ENCODE peak calls at places on chromosome 14, in seven cellular contexts. U is pancreas; N is omental fat pad; L is activated CD8-positive, alpha-beta T cell treated with anti-CD3 and anti-CD28 coated beads for 36 hours; M is heart right ventricle; S is fibroblast of lung; Z is HFF-Myc. V is an unnamed sample.

GRCh38 chr14:71242237-71242748 is 335.0 kb downstream of the PCNX1 start:
- DNase-seq in U (no peak), N (no peak), L (no peak), M (no peak), S (peak; percentile 82), Z (peak; percentile 74), V (no peak)

GRCh38 chr14:63362305-63362914 is 43.7 kb upstream of the GPHB5 start:
- DNase-seq in U (no peak), N (no peak), L (no peak), M (no peak), S (no peak), Z (no peak), V (no peak)

GRCh38 chr14:64873506-64874220 is 6.0 kb downstream of the SPTB start:
- DNase-seq in U (no peak), N (no peak), L (no peak), M (no peak), S (no peak), Z (no peak), V (no peak)

GRCh38 chr14:92516966-92517350 is 3.4 kb downstream of the RIN3 start:
- DNase-seq in U (no peak), N (no peak), L (peak; percentile 80), M (no peak), S (no peak), Z (no peak), V (no peak)

GRCh38 chr14:89720741-89721315 is 233.7 kb downstream of the EFCAB11 start:
- DNase-seq in U (no peak), N (no peak), L (peak; percentile 86), M (peak; percentile 22), S (peak; percentile 5), Z (no peak), V (peak; percentile 43)

GRCh38 chr14:99523661-99524050 is 42.4 kb downstream of the CCNK start:
- DNase-seq in U (no peak), N (no peak), L (no peak), M (no peak), S (no peak), Z (no peak), V (no peak)

GRCh38 chr14:73503648-73504047 is 12.9 kb downstream of the RIOX1 start:
- DNase-seq in U (no peak), N (no peak), L (peak; percentile 22), M (no peak), S (peak; percentile 82), Z (no peak), V (peak; percentile 53)

GRCh38 chr14:94009767-94010166 is 12.7 kb downstream of the CCDC197 start:
- DNase-seq in U (no peak), N (no peak), L (peak; percentile 29), M (no peak), S (peak; percentile 87), Z (peak; percentile 38), V (peak; percentile 72)

GRCh38 chr14:75715926-75716780 is 55.1 kb downstream of the TTLL5 start:
- DNase-seq in U (no peak), N (no peak), L (no peak), M (no peak), S (peak; percentile 82), Z (no peak), V (no peak)

GRCh38 chr14:101009531-101009930 is 106.0 kb upstream of the RTL1 start:
- DNase-seq in U (no peak), N (no peak), L (no peak), M (no peak), S (no peak), Z (no peak), V (peak; percentile 7)

GRCh38 chr14:55099741-55100140 is 29.3 kb upstream of the LGALS3 start:
- DNase-seq in U (no peak), N (no peak), L (no peak), M (no peak), S (no peak), Z (no peak), V (no peak)

GRCh38 chr14:60637490-60638452 is 11.5 kb downstream of the SIX1 start:
- DNase-seq in U (peak; percentile 62), N (no peak), L (no peak), M (no peak), S (peak; percentile 51), Z (no peak), V (no peak)

GRCh38 chr14:29814153-29815057 is 113.2 kb downstream of the PRKD1 start:
- DNase-seq in U (peak; percentile 81), N (no peak), L (no peak), M (peak; percentile 69), S (peak; percentile 70), Z (no peak), V (no peak)

GRCh38 chr14:102231476-102232347 is 73.3 kb downstream of the MOK start:
- DNase-seq in U (peak; percentile 35), N (no peak), L (no peak), M (no peak), S (no peak), Z (no peak), V (no peak)

GRCh38 chr14:69423279-69423678 is 24.8 kb downstream of the SLC39A9 start:
- DNase-seq in U (no peak), N (no peak), L (no peak), M (no peak), S (peak; percentile 50), Z (no peak), V (no peak)

GRCh38 chr14:41609704-41610183 is 3.1 kb downstream of the LRFN5 start:
- DNase-seq in U (peak; percentile 58), N (no peak), L (peak; percentile 25), M (peak; percentile 44), S (peak; percentile 48), Z (no peak), V (no peak)

GRCh38 chr14:52716160-52716559 is 9.2 kb downstream of the PSMC6 start:
- DNase-seq in U (no peak), N (no peak), L (no peak), M (no peak), S (no peak), Z (no peak), V (no peak)

GRCh38 chr14:55539975-55540374 is 40.0 kb upstream of the KTN1 start:
- DNase-seq in U (no peak), N (no peak), L (no peak), M (no peak), S (no peak), Z (no peak), V (no peak)

DNA sequence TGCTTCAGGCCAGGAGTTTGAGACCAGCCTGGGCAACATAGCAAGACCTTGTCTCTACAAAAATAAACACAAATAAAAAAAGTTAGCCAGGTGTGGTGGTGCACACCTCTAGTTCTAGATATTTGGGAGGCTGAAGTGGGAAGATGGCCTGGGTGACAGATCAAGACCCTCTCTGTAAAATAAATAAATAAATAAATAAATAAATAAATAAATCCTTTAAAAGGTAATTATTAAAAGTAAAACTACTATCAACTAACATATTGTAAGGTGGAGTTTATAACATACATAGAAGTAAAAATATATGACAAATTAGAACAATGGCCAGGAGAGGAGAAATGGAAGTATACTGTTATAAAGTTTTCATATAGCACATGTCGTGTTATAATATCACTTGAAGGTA is 33.3 kb upstream of the CLMN start:
- DNase-seq in U (no peak), N (no peak), L (no peak), M (no peak), S (no peak), Z (no peak), V (no peak)
- TF ChIP-seq CTCF in U (no peak), N (no peak), L (no peak), M (no peak), S (no peak), Z (no peak), V (no peak)

GRCh38 chr14:50954811-50955372 is 10.6 kb upstream of the PYGL start:
- DNase-seq in U (no peak), N (no peak), L (no peak), M (no peak), S (peak; percentile 69), Z (peak; percentile 35), V (peak; percentile 71)
- TF ChIP-seq CTCF in U (peak; percentile 19), N (no peak), L (peak; percentile 57), M (peak; percentile 75), S (peak; percentile 79), Z (peak; percentile 63), V (peak; percentile 45)

DNA sequence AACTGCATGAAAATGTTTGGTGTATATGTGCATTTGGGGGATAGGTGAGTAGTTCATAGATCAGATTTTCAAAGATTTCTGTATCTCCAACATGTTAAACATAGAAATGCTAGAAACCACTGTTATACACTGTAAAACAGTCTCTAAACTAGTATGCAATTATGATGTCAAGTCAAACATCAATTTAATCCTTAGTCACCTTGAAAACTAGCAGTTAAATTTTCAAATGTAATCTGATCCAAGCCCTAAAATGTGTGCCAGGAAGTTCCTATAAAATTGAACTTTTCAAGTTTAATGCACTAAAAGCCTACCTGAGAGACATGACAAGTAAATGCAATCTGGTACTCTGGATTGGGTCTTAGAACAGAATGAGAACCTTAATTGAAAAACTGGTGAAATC is 14.5 kb downstream of the SLC35F4 start:
- DNase-seq in U (no peak), N (no peak), L (no peak), M (no peak), S (no peak), Z (no peak), V (no peak)
- TF ChIP-seq CTCF in U (no peak), N (no peak), L (no peak), M (no peak), S (no peak), Z (no peak), V (no peak)

GRCh38 chr14:95518045-95518751 is 1.7 kb upstream of the SYNE3 start:
- DNase-seq in U (no peak), N (no peak), L (peak; percentile 20), M (no peak), S (peak; percentile 70), Z (no peak), V (no peak)

GRCh38 chr14:95516554-95517209 is at the start of gene SYNE3:
- DNase-seq in U (peak; percentile 77), N (no peak), L (peak; percentile 68), M (peak; percentile 80), S (no peak), Z (no peak), V (peak; percentile 93)

GRCh38 chr14:95514131-95515079 is 2.0 kb downstream of the SYNE3 start:
- DNase-seq in U (no peak), N (no peak), L (no peak), M (no peak), S (no peak), Z (no peak), V (no peak)

GRCh38 chr14:95515080-95515489 is 1.4 kb downstream of the SYNE3 start:
- DNase-seq in U (no peak), N (no peak), L (peak; percentile 20), M (peak; percentile 59), S (no peak), Z (no peak), V (no peak)

DNA sequence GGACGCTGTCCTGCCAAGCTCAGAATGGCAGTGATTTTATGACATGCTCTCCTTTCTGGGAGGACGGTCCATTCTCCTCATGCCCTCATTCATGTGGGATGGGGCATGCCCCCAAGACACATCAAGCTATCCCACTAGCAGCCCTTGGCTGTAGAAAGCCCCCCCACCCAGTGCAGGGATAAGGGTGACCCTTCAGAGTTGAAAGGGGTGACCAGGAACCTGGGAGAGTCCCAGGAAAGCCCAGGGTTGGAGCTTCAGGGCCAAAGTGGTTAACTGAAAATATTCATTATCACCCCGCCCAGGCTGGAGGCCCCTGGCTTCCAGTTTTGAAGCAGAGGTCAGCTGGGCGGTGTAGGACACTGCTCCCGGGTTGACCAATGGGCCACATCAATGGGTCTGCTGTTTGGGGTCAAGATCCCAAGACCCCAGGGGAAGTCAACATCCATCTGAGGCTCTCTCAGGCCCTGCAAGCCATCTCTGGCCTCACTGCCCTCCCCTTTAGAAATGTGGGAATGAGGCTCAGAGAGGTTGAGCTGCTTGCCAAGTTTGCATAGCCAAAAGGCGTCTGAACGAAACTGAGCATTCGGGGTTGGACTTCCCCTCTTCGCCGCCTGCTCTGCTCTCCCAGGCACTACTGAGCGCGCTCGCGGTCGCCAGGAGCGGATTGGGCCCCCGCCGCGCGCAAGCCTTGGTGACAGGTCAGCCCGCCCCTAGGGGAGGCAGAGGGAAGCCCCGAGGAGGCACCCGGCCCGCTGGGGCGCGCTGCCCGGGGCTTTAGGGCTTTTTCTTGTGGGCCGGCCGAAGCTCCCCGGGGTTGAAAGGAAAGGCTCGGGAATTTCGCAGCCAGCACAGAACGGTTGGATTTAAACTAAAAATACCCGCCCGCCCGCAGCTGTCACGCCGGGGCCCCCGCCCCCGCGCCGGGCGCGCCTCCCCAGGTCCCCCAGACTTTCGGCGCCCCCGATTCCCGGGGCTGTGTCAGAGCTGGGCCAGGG is 630 bp downstream of the SYNE3 start:
- DNase-seq in U (peak; percentile 79), N (no peak), L (peak; percentile 92), M (peak; percentile 80), S (peak; percentile 52), Z (no peak), V (peak; percentile 96)
- TF ChIP-seq CTCF in U (peak; percentile 18), N (no peak), L (peak; percentile 54), M (peak; percentile 58), S (peak; percentile 29), Z (peak; percentile 33), V (peak; percentile 40)